ENCODE peak calls at places on chromosome 11, in ten cellular contexts. One of them, this sample, is unnamed.

GRCh38 chr11:126338346-126339055 is 17.0 kb upstream of the ST3GAL4 start:
- DNase-seq in SHP77: no peak
- DNase-seq in cardiac fibroblast: no peak
- DNase-seq in hypothalamus: no peak
- DNase-seq in stimulated activated naive CD8-positive, alpha-beta T cell treated with anti-CD3 and anti-CD28 coated beads, Interleukin-15, Interleukin-2, amounts not matched to agents 100 U/mL and 50 U/mL, for 24 hours: no peak
- DNase-seq in fibroblast of mammary gland: no peak
- DNase-seq in activated gamma-delta T cell: no peak
- DNase-seq in activated CD4-positive, alpha-beta T cell treated with anti-CD3 and anti-CD28 coated beads for 4 hours: no peak
- DNase-seq in neuronal stem cell: no peak
- DNase-seq in spleen: peak; percentile 64
- DNase-seq in this sample: no peak

GRCh38 chr11:63557548-63557947 is 5.6 kb downstream of the PLAAT2 start:
- DNase-seq in fibroblast of mammary gland: no peak
- DNase-seq in neuronal stem cell: no peak
- DNase-seq in activated CD4-positive, alpha-beta T cell treated with anti-CD3 and anti-CD28 coated beads for 4 hours: no peak
- DNase-seq in activated gamma-delta T cell: no peak
- DNase-seq in cardiac fibroblast: no peak
- DNase-seq in hypothalamus: no peak
- DNase-seq in stimulated activated naive CD8-positive, alpha-beta T cell treated with anti-CD3 and anti-CD28 coated beads, Interleukin-15, Interleukin-2, amounts not matched to agents 100 U/mL and 50 U/mL, for 24 hours: no peak
- DNase-seq in SHP77: no peak
- DNase-seq in spleen: no peak
- DNase-seq in this sample: no peak

GRCh38 chr11:126460417-126461095 is 105.1 kb downstream of the ST3GAL4 start:
- DNase-seq in hypothalamus: no peak
- DNase-seq in activated CD4-positive, alpha-beta T cell treated with anti-CD3 and anti-CD28 coated beads for 4 hours: no peak
- DNase-seq in stimulated activated naive CD8-positive, alpha-beta T cell treated with anti-CD3 and anti-CD28 coated beads, Interleukin-15, Interleukin-2, amounts not matched to agents 100 U/mL and 50 U/mL, for 24 hours: no peak
- DNase-seq in activated gamma-delta T cell: no peak
- DNase-seq in fibroblast of mammary gland: no peak
- DNase-seq in cardiac fibroblast: no peak
- DNase-seq in neuronal stem cell: no peak
- DNase-seq in SHP77: no peak
- DNase-seq in spleen: no peak
- DNase-seq in this sample: no peak

GRCh38 chr11:61007971-61008896 is 36.8 kb downstream of the CD6 start:
- DNase-seq in neuronal stem cell: peak; percentile 30
- DNase-seq in fibroblast of mammary gland: no peak
- DNase-seq in cardiac fibroblast: no peak
- DNase-seq in activated CD4-positive, alpha-beta T cell treated with anti-CD3 and anti-CD28 coated beads for 4 hours: no peak
- DNase-seq in spleen: no peak
- DNase-seq in hypothalamus: no peak
- DNase-seq in activated gamma-delta T cell: no peak
- DNase-seq in stimulated activated naive CD8-positive, alpha-beta T cell treated with anti-CD3 and anti-CD28 coated beads, Interleukin-15, Interleukin-2, amounts not matched to agents 100 U/mL and 50 U/mL, for 24 hours: peak; percentile 50
- DNase-seq in SHP77: no peak
- DNase-seq in this sample: peak; percentile 47

GRCh38 chr11:61554172-61554988 is 26.5 kb downstream of the SYT7 start:
- DNase-seq in stimulated activated naive CD8-positive, alpha-beta T cell treated with anti-CD3 and anti-CD28 coated beads, Interleukin-15, Interleukin-2, amounts not matched to agents 100 U/mL and 50 U/mL, for 24 hours: no peak
- DNase-seq in SHP77: no peak
- DNase-seq in spleen: no peak
- DNase-seq in neuronal stem cell: no peak
- DNase-seq in fibroblast of mammary gland: peak; percentile 39
- DNase-seq in activated CD4-positive, alpha-beta T cell treated with anti-CD3 and anti-CD28 coated beads for 4 hours: peak; percentile 70
- DNase-seq in activated gamma-delta T cell: no peak
- DNase-seq in cardiac fibroblast: no peak
- DNase-seq in hypothalamus: no peak
- DNase-seq in this sample: no peak

GRCh38 chr11:83827940-83828554 is 541.9 kb upstream of the CCDC90B start:
- DNase-seq in activated CD4-positive, alpha-beta T cell treated with anti-CD3 and anti-CD28 coated beads for 4 hours: no peak
- DNase-seq in activated gamma-delta T cell: no peak
- DNase-seq in SHP77: peak; percentile 50
- DNase-seq in stimulated activated naive CD8-positive, alpha-beta T cell treated with anti-CD3 and anti-CD28 coated beads, Interleukin-15, Interleukin-2, amounts not matched to agents 100 U/mL and 50 U/mL, for 24 hours: no peak
- DNase-seq in fibroblast of mammary gland: peak; percentile 57
- DNase-seq in hypothalamus: no peak
- DNase-seq in cardiac fibroblast: peak; percentile 53
- DNase-seq in spleen: no peak
- DNase-seq in neuronal stem cell: peak; percentile 31
- DNase-seq in this sample: peak; percentile 30

GRCh38 chr11:2376751-2377451 is at the start of gene CD81:
- DNase-seq in SHP77: no peak
- DNase-seq in neuronal stem cell: peak; percentile 56
- DNase-seq in hypothalamus: peak; percentile 46
- DNase-seq in stimulated activated naive CD8-positive, alpha-beta T cell treated with anti-CD3 and anti-CD28 coated beads, Interleukin-15, Interleukin-2, amounts not matched to agents 100 U/mL and 50 U/mL, for 24 hours: peak; percentile 73
- DNase-seq in activated gamma-delta T cell: peak; percentile 56
- DNase-seq in spleen: peak; percentile 91
- DNase-seq in activated CD4-positive, alpha-beta T cell treated with anti-CD3 and anti-CD28 coated beads for 4 hours: peak; percentile 70
- DNase-seq in cardiac fibroblast: peak; percentile 58
- DNase-seq in fibroblast of mammary gland: peak; percentile 25
- DNase-seq in this sample: peak; percentile 96

GRCh38 chr11:18259259-18259658 is 6.8 kb upstream of the SAA1 start:
- DNase-seq in fibroblast of mammary gland: no peak
- DNase-seq in activated gamma-delta T cell: no peak
- DNase-seq in stimulated activated naive CD8-positive, alpha-beta T cell treated with anti-CD3 and anti-CD28 coated beads, Interleukin-15, Interleukin-2, amounts not matched to agents 100 U/mL and 50 U/mL, for 24 hours: no peak
- DNase-seq in hypothalamus: no peak
- DNase-seq in spleen: no peak
- DNase-seq in activated CD4-positive, alpha-beta T cell treated with anti-CD3 and anti-CD28 coated beads for 4 hours: no peak
- DNase-seq in cardiac fibroblast: no peak
- DNase-seq in neuronal stem cell: no peak
- DNase-seq in SHP77: no peak
- DNase-seq in this sample: no peak

GRCh38 chr11:95089620-95090542 is at the start of gene ENDOD1:
- DNase-seq in stimulated activated naive CD8-positive, alpha-beta T cell treated with anti-CD3 and anti-CD28 coated beads, Interleukin-15, Interleukin-2, amounts not matched to agents 100 U/mL and 50 U/mL, for 24 hours: peak; percentile 85
- DNase-seq in spleen: peak; percentile 98
- DNase-seq in fibroblast of mammary gland: peak; percentile 73
- DNase-seq in cardiac fibroblast: peak; percentile 87
- DNase-seq in activated CD4-positive, alpha-beta T cell treated with anti-CD3 and anti-CD28 coated beads for 4 hours: peak; percentile 80
- DNase-seq in SHP77: peak; percentile 47
- DNase-seq in neuronal stem cell: peak; percentile 75
- DNase-seq in activated gamma-delta T cell: peak; percentile 68
- DNase-seq in hypothalamus: peak; percentile 80
- DNase-seq in this sample: peak; percentile 95

GRCh38 chr11:95684170-95684569 is 105.4 kb downstream of the FAM76B start:
- DNase-seq in fibroblast of mammary gland: no peak
- DNase-seq in hypothalamus: no peak
- DNase-seq in neuronal stem cell: no peak
- DNase-seq in SHP77: no peak
- DNase-seq in activated CD4-positive, alpha-beta T cell treated with anti-CD3 and anti-CD28 coated beads for 4 hours: no peak
- DNase-seq in stimulated activated naive CD8-positive, alpha-beta T cell treated with anti-CD3 and anti-CD28 coated beads, Interleukin-15, Interleukin-2, amounts not matched to agents 100 U/mL and 50 U/mL, for 24 hours: no peak
- DNase-seq in cardiac fibroblast: no peak
- DNase-seq in activated gamma-delta T cell: no peak
- DNase-seq in spleen: no peak
- DNase-seq in this sample: no peak

GRCh38 chr11:79212711-79213110 is 228.1 kb downstream of the TENM4 start:
- DNase-seq in fibroblast of mammary gland: no peak
- DNase-seq in neuronal stem cell: no peak
- DNase-seq in cardiac fibroblast: no peak
- DNase-seq in spleen: no peak
- DNase-seq in stimulated activated naive CD8-positive, alpha-beta T cell treated with anti-CD3 and anti-CD28 coated beads, Interleukin-15, Interleukin-2, amounts not matched to agents 100 U/mL and 50 U/mL, for 24 hours: no peak
- DNase-seq in activated gamma-delta T cell: no peak
- DNase-seq in hypothalamus: no peak
- DNase-seq in SHP77: no peak
- DNase-seq in activated CD4-positive, alpha-beta T cell treated with anti-CD3 and anti-CD28 coated beads for 4 hours: no peak
- DNase-seq in this sample: peak; percentile 24

GRCh38 chr11:2535673-2536439 is 91.0 kb downstream of the KCNQ1 start:
- DNase-seq in fibroblast of mammary gland: no peak
- DNase-seq in activated CD4-positive, alpha-beta T cell treated with anti-CD3 and anti-CD28 coated beads for 4 hours: no peak
- DNase-seq in spleen: peak; percentile 65
- DNase-seq in cardiac fibroblast: no peak
- DNase-seq in SHP77: no peak
- DNase-seq in stimulated activated naive CD8-positive, alpha-beta T cell treated with anti-CD3 and anti-CD28 coated beads, Interleukin-15, Interleukin-2, amounts not matched to agents 100 U/mL and 50 U/mL, for 24 hours: no peak
- DNase-seq in neuronal stem cell: no peak
- DNase-seq in hypothalamus: no peak
- DNase-seq in activated gamma-delta T cell: no peak
- DNase-seq in this sample: no peak